ENCODE peak calls at places on chromosomes 4 and X, in nine cellular contexts. K is transverse colon, L is ovary, U is right lobe of liver, V is heart left ventricle, S is H54, O is uterus, M is thyroid gland, T is GM12891. I is an unnamed sample.

GRCh38 chr4:144962300-144962699 is 135.7 kb downstream of the ANAPC10 start:
- DNase-seq in K (no peak), O (no peak), V (no peak), L (no peak), T (no peak), M (no peak), S (no peak), U (no peak), I (no peak)

GRCh38 chr4:101345271-101345595 is 2.1 kb downstream of the PPP3CA start:
- DNase-seq in K (no peak), L (no peak), S (no peak), U (no peak), M (no peak), T (no peak), O (peak; percentile 14), V (no peak), I (no peak)

GRCh38 chr4:151530230-151530629 is 121.3 kb downstream of the FHIP1A start:
- DNase-seq in V (no peak), T (no peak), M (no peak), O (no peak), S (no peak), L (no peak), K (no peak), U (no peak), I (no peak)

GRCh38 chr4:13905543-13905942 is 278.0 kb upstream of the BOD1L1 start:
- DNase-seq in V (no peak), S (no peak), M (no peak), T (no peak), K (no peak), L (no peak), O (no peak), U (no peak), I (no peak)

GRCh38 chr4:41321216-41321945 is 64.7 kb downstream of the UCHL1 start:
- DNase-seq in K (no peak), U (no peak), L (no peak), M (no peak), V (no peak), T (no peak), S (no peak), O (no peak), I (no peak)

GRCh38 chrX:47500541-47500940 is 17.5 kb upstream of the ZNF41 start:
- DNase-seq in K (no peak), O (no peak), S (no peak), U (no peak), L (no peak), M (no peak), T (no peak), V (no peak), I (no peak)

GRCh38 chr4:183098723-183099536 is at the start of gene WWC2:
- DNase-seq in O (peak; percentile 82), M (peak; percentile 94), T (peak; percentile 40), U (peak; percentile 95), V (peak; percentile 91), L (peak; percentile 89), K (peak; percentile 84), S (peak; percentile 61), I (peak; percentile 91)

GRCh38 chrX:154484255-154485149 is 1.9 kb downstream of the UBL4A start:
- DNase-seq in M (no peak), U (peak; percentile 45), T (no peak), O (no peak), S (no peak), K (peak; percentile 36), V (no peak), L (no peak), I (no peak)

GRCh38 chrX:68932611-68933010 is 103.8 kb downstream of the EFNB1 start:
- DNase-seq in M (no peak), O (no peak), S (no peak), U (no peak), L (no peak), K (peak; percentile 1), T (no peak), V (no peak), I (no peak)

GRCh38 chrX:155215443-155216178 is 649 bp upstream of the VBP1 start:
- DNase-seq in K (no peak), L (no peak), S (peak; percentile 6), T (no peak), O (no peak), V (no peak), M (no peak), U (no peak), I (no peak)

GRCh38 chr4:168737441-168738176 is 240.8 kb downstream of the PALLD start:
- DNase-seq in O (no peak), S (no peak), U (no peak), T (no peak), M (no peak), V (no peak), L (no peak), K (no peak), I (no peak)

GRCh38 chr4:27684501-27685077 is 823.9 kb downstream of the STIM2 start:
- DNase-seq in S (no peak), T (no peak), M (peak; percentile 31), U (peak; percentile 60), L (peak; percentile 18), K (peak; percentile 13), O (peak; percentile 19), V (peak; percentile 20), I (peak; percentile 57)

DNA sequence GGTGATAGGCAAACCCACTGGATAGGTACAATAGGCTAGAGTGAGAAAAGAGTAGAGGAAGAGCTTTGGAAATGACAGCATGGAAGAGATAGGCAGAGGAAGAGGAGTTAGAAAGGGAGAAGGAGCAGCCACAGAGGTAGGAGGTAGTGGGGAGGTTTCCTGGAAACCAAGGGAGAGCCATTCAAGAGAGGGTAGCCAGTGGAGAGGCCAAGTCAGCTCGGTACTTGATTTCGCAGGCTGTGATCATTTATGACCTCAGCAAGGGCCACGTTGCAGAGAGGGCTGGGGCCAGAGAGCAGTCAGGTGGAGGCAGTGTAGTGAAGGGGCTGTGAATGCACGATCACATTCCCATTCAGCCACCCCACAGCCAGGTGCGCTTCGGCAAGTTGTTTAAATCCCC is 76.0 kb downstream of the TMEM131L start:
- DNase-seq in T (no peak), S (no peak), V (no peak), K (no peak), O (no peak), L (no peak), M (no peak), U (no peak), I (no peak)
- TF ChIP-seq POLR2A in T (peak; percentile 24), S (no peak), V (no peak), K (no peak), O (no peak), L (no peak), M (no peak), U (no peak), I (no peak)

GRCh38 chr4:3074846-3075651 is 568 bp downstream of the HTT start:
- DNase-seq in T (no peak), L (peak; percentile 62), K (peak; percentile 64), S (peak; percentile 24), M (peak; percentile 76), U (peak; percentile 67), O (peak; percentile 54), V (peak; percentile 74), I (peak; percentile 42)
- TF ChIP-seq POLR2A in T (peak; percentile 91), L (no peak), K (peak; percentile 50), S (no peak), M (no peak), U (peak; percentile 32), O (no peak), V (no peak), I (no peak)

GRCh38 chrX:11406109-11406755 is 113.0 kb downstream of the AMELX start:
- DNase-seq in S (no peak), K (no peak), V (no peak), T (no peak), O (no peak), L (no peak), U (no peak), M (no peak), I (no peak)
- TF ChIP-seq POLR2A in S (no peak), K (no peak), V (no peak), T (no peak), O (no peak), L (no peak), U (no peak), M (no peak), I (no peak)

GRCh38 chr4:87426865-87427517 is 4.6 kb downstream of the NUDT9 start:
- DNase-seq in U (no peak), V (no peak), L (no peak), K (no peak), T (no peak), S (no peak), O (no peak), M (no peak), I (no peak)

GRCh38 chr4:87425711-87426110 is 3.3 kb downstream of the NUDT9 start:
- DNase-seq in O (no peak), L (no peak), S (no peak), U (no peak), T (no peak), M (no peak), V (no peak), K (no peak), I (no peak)

GRCh38 chr4:87422104-87423052 is at the start of gene NUDT9:
- DNase-seq in O (peak; percentile 97), U (peak; percentile 97), S (peak; percentile 61), V (peak; percentile 96), T (peak; percentile 74), L (peak; percentile 95), K (peak; percentile 96), M (peak; percentile 97), I (peak; percentile 95)

GRCh38 chr4:87420431-87420830 is 1.9 kb upstream of the NUDT9 start:
- DNase-seq in M (no peak), O (no peak), T (no peak), K (no peak), V (no peak), L (no peak), S (no peak), U (no peak), I (no peak)

DNA sequence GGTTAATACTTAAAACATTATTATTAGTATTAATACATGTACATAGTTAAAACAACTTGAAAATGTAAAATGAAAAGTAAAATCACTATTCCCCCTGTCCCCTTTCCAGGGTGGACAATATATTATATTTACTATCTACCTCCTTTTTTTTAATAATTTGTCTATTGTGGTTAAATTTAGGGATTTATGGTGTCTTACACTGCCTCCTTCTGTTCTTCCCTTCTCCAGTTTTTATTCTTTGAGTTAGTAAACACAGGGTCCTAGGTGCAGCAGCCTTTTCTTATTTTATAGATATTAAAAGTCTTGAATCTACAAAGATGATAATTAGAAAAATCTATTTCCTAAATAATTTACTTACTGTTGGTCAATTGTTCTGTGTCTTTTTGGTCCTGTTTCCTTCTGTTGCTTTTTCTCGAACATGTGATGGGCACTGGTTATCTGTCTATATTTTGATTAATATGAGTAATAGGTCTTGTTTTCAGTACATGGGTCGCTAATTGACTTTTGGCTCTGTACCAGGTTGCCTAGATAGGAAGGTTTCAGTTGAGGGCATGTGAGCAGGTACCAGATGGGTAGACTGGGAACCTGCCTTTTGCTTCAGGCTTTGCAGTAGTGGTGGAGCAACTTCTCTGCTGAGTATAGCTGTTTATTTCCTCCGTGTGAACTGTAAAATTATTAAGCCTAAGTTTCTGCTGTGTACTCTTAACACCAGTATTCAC is 1.1 kb downstream of the NUDT9 start:
- DNase-seq in S (no peak), V (no peak), U (no peak), K (no peak), L (no peak), T (no peak), O (no peak), M (no peak), I (no peak)
- TF ChIP-seq POLR2A in S (no peak), V (no peak), U (no peak), K (no peak), L (no peak), T (no peak), O (no peak), M (no peak), I (no peak)